ENCODE peak calls at places on chromosome 19, in five cellular contexts. Y, Q, Z, C and F are unnamed samples.

GRCh38 chr19:18223860-18224524 is 2.2 kb downstream of the PDE4C start:
- DNase-seq in Y (no peak), Q (no peak), Z (peak; percentile 89), C (peak; percentile 96), F (peak; percentile 63)

GRCh38 chr19:8023371-8023770 is 17.9 kb upstream of the ELAVL1 start:
- DNase-seq in Y (no peak), Q (no peak), Z (no peak), C (no peak), F (no peak)

GRCh38 chr19:5851302-5851701 is at the start of gene FUT3:
- DNase-seq in Y (no peak), Q (no peak), Z (no peak), C (peak; percentile 4), F (no peak)

GRCh38 chr19:23283925-23284324 is 33.7 kb upstream of the ZNF724 start:
- DNase-seq in Y (peak; percentile 30), Q (no peak), Z (peak; percentile 67), C (peak; percentile 16), F (peak; percentile 54)

GRCh38 chr19:58518261-58519086 is 1.1 kb downstream of the ZBTB45 start:
- DNase-seq in Y (no peak), Q (no peak), Z (peak; percentile 39), C (no peak), F (no peak)

GRCh38 chr19:35959040-35959967 is 23.1 kb downstream of the LRFN3 start:
- DNase-seq in Y (no peak), Q (no peak), Z (peak; percentile 63), C (no peak), F (no peak)

GRCh38 chr19:18197941-18198340 is 4.9 kb downstream of the MPV17L2 start:
- DNase-seq in Y (no peak), Q (no peak), Z (no peak), C (no peak), F (no peak)

GRCh38 chr19:35845215-35846037 is 6.9 kb downstream of the NPHS1 start:
- DNase-seq in Y (no peak), Q (no peak), Z (peak; percentile 71), C (peak; percentile 87), F (peak; percentile 37)

GRCh38 chr19:10769533-10770491 is 51.9 kb downstream of the DNM2 start:
- DNase-seq in Y (peak; percentile 26), Q (no peak), Z (peak; percentile 80), C (peak; percentile 51), F (peak; percentile 76)

GRCh38 chr19:32874605-32875004 is 5.0 kb upstream of the SLC7A9 start:
- DNase-seq in Y (no peak), Q (no peak), Z (no peak), C (no peak), F (no peak)

GRCh38 chr19:48338802-48339660 is 13.7 kb downstream of the EMP3 start:
- DNase-seq in Y (no peak), Q (no peak), Z (no peak), C (peak; percentile 45), F (no peak)

GRCh38 chr19:3743486-3743885 is 18.0 kb downstream of the APBA3 start:
- DNase-seq in Y (no peak), Q (no peak), Z (no peak), C (peak; percentile 68), F (no peak)

DNA sequence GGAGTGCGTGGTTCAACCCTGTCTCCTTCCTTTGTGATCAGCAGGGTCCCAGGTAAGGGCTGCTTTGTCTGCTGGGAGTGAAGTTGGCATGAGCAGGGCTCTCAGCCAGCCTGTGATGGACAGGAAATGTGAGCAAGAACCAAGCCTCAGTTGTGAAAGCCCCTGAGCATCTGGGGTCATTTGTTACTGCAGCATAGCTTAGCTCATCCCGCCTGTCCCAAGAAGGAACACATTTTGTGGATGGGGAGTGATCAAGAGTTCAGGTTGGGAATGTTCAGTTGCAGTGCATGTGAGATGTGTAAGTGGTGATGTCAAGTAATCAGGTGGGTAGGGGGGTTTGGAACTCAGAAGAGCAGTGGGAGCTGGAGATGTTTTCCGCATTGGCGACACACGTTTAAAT is 152.4 kb downstream of the DPF1 start:
- DNase-seq in Y (no peak), Q (no peak), Z (no peak), C (no peak), F (no peak)
- H3K4me2 ChIP-seq in Y (no peak overlapping the region), Q (no peak overlapping the region), Z (no peak overlapping the region), C (no peak overlapping the region), F (no peak overlapping the region)

GRCh38 chr19:9060559-9061340 is 26.1 kb upstream of the OR1M1 start:
- DNase-seq in Y (no peak), Q (no peak), Z (no peak), C (peak; percentile 25), F (no peak)
- TF ChIP-seq MXI1 in Y (no peak), Q (no peak), Z (no peak), C (no peak), F (no peak)

DNA sequence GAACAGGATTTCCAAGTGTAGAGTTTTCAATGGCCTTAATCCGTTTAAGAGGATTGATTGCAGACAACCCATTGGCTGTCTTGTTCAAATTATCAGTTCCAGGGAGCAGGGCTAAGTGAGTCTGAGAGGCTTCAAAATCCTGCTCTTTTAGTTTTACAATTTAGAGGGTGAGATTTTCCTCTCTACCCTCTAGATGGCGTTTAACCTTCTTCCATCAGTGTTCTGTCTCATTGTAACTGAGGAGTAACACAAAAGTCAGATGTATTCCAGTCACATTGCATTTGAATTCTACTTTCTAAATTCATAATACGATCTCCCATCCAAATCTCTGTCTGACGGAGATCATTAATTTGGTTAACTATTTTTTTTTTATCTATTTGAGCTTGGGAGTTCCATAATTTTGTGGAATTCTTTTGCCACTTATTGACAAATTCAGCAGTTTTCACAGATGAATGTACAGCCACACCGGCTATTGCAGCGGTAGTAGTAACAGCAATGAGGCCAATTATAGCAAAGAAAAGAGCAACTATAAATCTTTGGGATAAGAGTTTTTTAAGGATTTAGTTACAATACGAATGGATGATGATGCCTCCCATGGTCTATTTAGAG is 7.8 kb upstream of the C19orf84 start:
- DNase-seq in Y (peak; percentile 18), Q (no peak), Z (peak; percentile 55), C (peak; percentile 43), F (peak; percentile 40)
- H3K4me2 ChIP-seq in Y (no peak overlapping the region), Q (no peak overlapping the region), Z (no peak overlapping the region), C (no peak overlapping the region), F (no peak overlapping the region)

GRCh38 chr19:9148687-9149086 is 8.5 kb downstream of the ZNF317 start:
- DNase-seq in Y (no peak), Q (no peak), Z (no peak), C (no peak), F (no peak)

GRCh38 chr19:9146882-9147281 is 6.7 kb downstream of the ZNF317 start:
- DNase-seq in Y (no peak), Q (no peak), Z (no peak), C (no peak), F (no peak)

GRCh38 chr19:9150650-9151049 is 10.5 kb downstream of the ZNF317 start:
- DNase-seq in Y (no peak), Q (no peak), Z (no peak), C (no peak), F (no peak)

GRCh38 chr19:9151367-9151766 is 11.2 kb downstream of the ZNF317 start:
- DNase-seq in Y (no peak), Q (no peak), Z (no peak), C (no peak), F (no peak)

DNA sequence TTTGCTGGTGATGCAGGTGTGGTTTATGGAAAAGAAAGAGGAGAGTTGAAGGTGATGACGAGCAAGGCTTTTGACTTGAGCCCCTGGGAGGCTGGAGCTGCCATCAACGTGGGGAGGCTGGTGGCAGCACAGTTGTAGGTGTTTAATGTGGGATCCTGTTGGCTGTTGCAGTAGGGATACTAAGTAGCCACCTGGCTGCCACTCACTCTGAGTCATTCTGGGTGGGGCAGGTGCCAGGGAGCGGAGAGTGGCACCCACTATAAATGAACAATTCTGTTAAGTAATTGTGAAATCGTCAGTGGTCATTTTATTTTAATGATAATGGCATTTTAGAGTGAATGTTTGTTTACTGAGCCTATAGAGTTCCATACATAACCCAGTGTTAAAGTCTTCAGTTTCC is 9.8 kb downstream of the ZNF317 start:
- DNase-seq in Y (no peak), Q (no peak), Z (no peak), C (no peak), F (no peak)
- TF ChIP-seq MXI1 in Y (no peak), Q (no peak), Z (no peak), C (no peak), F (no peak)

GRCh38 chr19:21694171-21694906 is 73.0 kb downstream of the ZNF100 start:
- DNase-seq in Y (no peak), Q (no peak), Z (no peak), C (peak; percentile 64), F (no peak)
- H3K4me2 ChIP-seq in Y (no peak overlapping the region), Q (no peak overlapping the region), Z (no peak overlapping the region), C (peak overlapping the region; percentile 28), F (no peak overlapping the region)

DNA sequence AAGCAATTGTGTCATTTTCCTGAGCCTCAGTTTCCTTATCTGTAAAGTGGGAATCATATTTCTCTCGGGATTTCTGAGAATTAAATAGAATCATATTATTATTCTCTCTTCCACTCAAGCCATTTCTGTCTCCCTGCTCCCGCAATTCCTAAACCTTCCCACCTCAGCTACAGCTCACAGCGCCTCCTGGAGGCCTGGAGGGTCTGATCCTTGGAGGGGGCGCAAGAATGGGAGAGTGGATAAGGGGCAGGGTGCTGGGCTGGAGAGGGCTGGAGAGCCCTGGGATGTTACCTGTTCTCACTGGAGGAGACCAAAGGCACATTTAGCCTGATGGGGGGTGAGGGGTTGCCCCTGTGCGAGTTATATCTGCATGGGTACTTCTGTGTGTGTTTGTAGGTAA is 31.1 kb upstream of the CYP2S1 start:
- DNase-seq in Y (no peak), Q (no peak), Z (no peak), C (no peak), F (no peak)
- TF ChIP-seq MXI1 in Y (no peak), Q (no peak), Z (no peak), C (no peak), F (no peak)

GRCh38 chr19:13057744-13058143 is 44.9 kb downstream of the LYL1 start:
- DNase-seq in Y (peak; percentile 47), Q (no peak), Z (no peak), C (no peak), F (no peak)

GRCh38 chr19:13055213-13056051 is 47.2 kb downstream of the LYL1 start:
- DNase-seq in Y (peak; percentile 89), Q (no peak), Z (peak; percentile 89), C (no peak), F (no peak)

GRCh38 chr19:13056052-13056660 is 46.5 kb downstream of the LYL1 start:
- DNase-seq in Y (peak; percentile 71), Q (no peak), Z (peak; percentile 85), C (no peak), F (no peak)

GRCh38 chr19:13058951-13059660 is 43.6 kb downstream of the LYL1 start:
- DNase-seq in Y (no peak), Q (no peak), Z (no peak), C (no peak), F (no peak)

GRCh38 chr19:13057147-13057572 is 45.5 kb downstream of the LYL1 start:
- DNase-seq in Y (no peak), Q (no peak), Z (no peak), C (no peak), F (peak; percentile 37)
- H3K4me2 ChIP-seq in Y (peak overlapping the region; percentile 11), Q (no peak overlapping the region), Z (peak overlapping the region; percentile 88), C (no peak overlapping the region), F (peak overlapping the region; percentile 19)

GRCh38 chr19:29211562-29212416 is 1.2 kb downstream of the UQCRFS1 start:
- DNase-seq in Y (peak; percentile 12), Q (no peak), Z (peak; percentile 14), C (peak; percentile 41), F (peak; percentile 7)
- TF ChIP-seq MXI1 in Y (peak; percentile 49), Q (no peak), Z (no peak), C (peak; percentile 19), F (no peak)